ENCODE peak calls at places on chromosomes 6 and 20, in five cellular contexts. One of them, this sample, is unnamed.

GRCh38 chr6:101741474-101742171 is 348.1 kb downstream of the GRIK2 start:
- DNase-seq in heart right ventricle: no peak
- DNase-seq in naive thymus-derived CD4-positive, alpha-beta T cell: no peak
- DNase-seq in psoas muscle: no peak
- DNase-seq in cardiac muscle cell: no peak
- DNase-seq in this sample: no peak

GRCh38 chr6:36246511-36247268 is 23.2 kb upstream of the PNPLA1 start:
- DNase-seq in cardiac muscle cell: no peak
- DNase-seq in heart right ventricle: no peak
- DNase-seq in psoas muscle: no peak
- DNase-seq in naive thymus-derived CD4-positive, alpha-beta T cell: no peak
- DNase-seq in this sample: peak; percentile 16

GRCh38 chr6:111565316-111566221 is 40.1 kb downstream of the TRAF3IP2 start:
- DNase-seq in psoas muscle: no peak
- DNase-seq in naive thymus-derived CD4-positive, alpha-beta T cell: peak; percentile 16
- DNase-seq in cardiac muscle cell: no peak
- DNase-seq in heart right ventricle: no peak
- DNase-seq in this sample: peak; percentile 77

GRCh38 chr20:29349836-29350235 is 1907.6 kb upstream of the DEFB115 start:
- DNase-seq in psoas muscle: no peak
- DNase-seq in heart right ventricle: no peak
- DNase-seq in cardiac muscle cell: no peak
- DNase-seq in naive thymus-derived CD4-positive, alpha-beta T cell: no peak
- DNase-seq in this sample: no peak

GRCh38 chr6:116518621-116519020 is 7.2 kb downstream of the CALHM5 start:
- DNase-seq in heart right ventricle: no peak
- DNase-seq in naive thymus-derived CD4-positive, alpha-beta T cell: no peak
- DNase-seq in cardiac muscle cell: no peak
- DNase-seq in psoas muscle: no peak
- DNase-seq in this sample: no peak

GRCh38 chr20:33172781-33173180 is 4.8 kb downstream of the BPIFA2 start:
- DNase-seq in naive thymus-derived CD4-positive, alpha-beta T cell: no peak
- DNase-seq in cardiac muscle cell: peak; percentile 1
- DNase-seq in heart right ventricle: no peak
- DNase-seq in psoas muscle: no peak
- DNase-seq in this sample: no peak

GRCh38 chr6:169420912-169421543 is 167.4 kb upstream of the THBS2 start:
- DNase-seq in heart right ventricle: no peak
- DNase-seq in naive thymus-derived CD4-positive, alpha-beta T cell: no peak
- DNase-seq in cardiac muscle cell: peak; percentile 52
- DNase-seq in psoas muscle: no peak
- DNase-seq in this sample: peak; percentile 82

GRCh38 chr6:53615633-53616449 is 49.7 kb downstream of the KLHL31 start:
- DNase-seq in heart right ventricle: no peak
- DNase-seq in cardiac muscle cell: peak; percentile 9
- DNase-seq in psoas muscle: no peak
- DNase-seq in naive thymus-derived CD4-positive, alpha-beta T cell: no peak
- DNase-seq in this sample: no peak

GRCh38 chr6:26521485-26522391 is 16.4 kb upstream of the HMGN4 start:
- DNase-seq in heart right ventricle: peak; percentile 81
- DNase-seq in cardiac muscle cell: peak; percentile 90
- DNase-seq in naive thymus-derived CD4-positive, alpha-beta T cell: peak; percentile 63
- DNase-seq in psoas muscle: peak; percentile 93
- DNase-seq in this sample: peak; percentile 89

GRCh38 chr20:52926505-52926904 is 45.7 kb upstream of the TSHZ2 start:
- DNase-seq in psoas muscle: no peak
- DNase-seq in heart right ventricle: no peak
- DNase-seq in cardiac muscle cell: no peak
- DNase-seq in naive thymus-derived CD4-positive, alpha-beta T cell: no peak
- DNase-seq in this sample: no peak

GRCh38 chr6:92723390-92723931 is 695.9 kb downstream of the EPHA7 start:
- DNase-seq in psoas muscle: no peak
- DNase-seq in heart right ventricle: no peak
- DNase-seq in naive thymus-derived CD4-positive, alpha-beta T cell: peak; percentile 14
- DNase-seq in cardiac muscle cell: peak; percentile 4
- DNase-seq in this sample: no peak

GRCh38 chr20:58717278-58718091 is 24.9 kb downstream of the NPEPL1 start:
- DNase-seq in naive thymus-derived CD4-positive, alpha-beta T cell: no peak
- DNase-seq in cardiac muscle cell: no peak
- DNase-seq in heart right ventricle: no peak
- DNase-seq in psoas muscle: peak; percentile 46
- DNase-seq in this sample: peak; percentile 65

GRCh38 chr20:58719971-58720371 is 27.4 kb downstream of the NPEPL1 start:
- DNase-seq in cardiac muscle cell: no peak
- DNase-seq in naive thymus-derived CD4-positive, alpha-beta T cell: no peak
- DNase-seq in psoas muscle: peak; percentile 32
- DNase-seq in heart right ventricle: no peak
- DNase-seq in this sample: peak; percentile 70

GRCh38 chr20:58719258-58719657 is 26.7 kb downstream of the NPEPL1 start:
- DNase-seq in heart right ventricle: no peak
- DNase-seq in psoas muscle: peak; percentile 20
- DNase-seq in naive thymus-derived CD4-positive, alpha-beta T cell: no peak
- DNase-seq in cardiac muscle cell: no peak
- DNase-seq in this sample: peak; percentile 34

GRCh38 chr20:58718121-58718563 is 25.5 kb downstream of the NPEPL1 start:
- DNase-seq in psoas muscle: peak; percentile 37
- DNase-seq in cardiac muscle cell: no peak
- DNase-seq in naive thymus-derived CD4-positive, alpha-beta T cell: no peak
- DNase-seq in heart right ventricle: no peak
- DNase-seq in this sample: peak; percentile 24

GRCh38 chr20:58718729-58719128 is 26.1 kb downstream of the NPEPL1 start:
- DNase-seq in heart right ventricle: no peak
- DNase-seq in naive thymus-derived CD4-positive, alpha-beta T cell: no peak
- DNase-seq in psoas muscle: peak; percentile 38
- DNase-seq in cardiac muscle cell: no peak
- DNase-seq in this sample: peak; percentile 40
- H3K36me3 ChIP-seq in heart right ventricle: no peaks in the 10 kb centered on the region
- H3K36me3 ChIP-seq in naive thymus-derived CD4-positive, alpha-beta T cell: no peaks in the 10 kb centered on the region
- H3K36me3 ChIP-seq in psoas muscle: no peaks in the 10 kb centered on the region
- H3K36me3 ChIP-seq in cardiac muscle cell: no peaks in the 10 kb centered on the region
- H3K36me3 ChIP-seq in this sample: peaks cover 2% of the 10 kb centered on the region

DNA sequence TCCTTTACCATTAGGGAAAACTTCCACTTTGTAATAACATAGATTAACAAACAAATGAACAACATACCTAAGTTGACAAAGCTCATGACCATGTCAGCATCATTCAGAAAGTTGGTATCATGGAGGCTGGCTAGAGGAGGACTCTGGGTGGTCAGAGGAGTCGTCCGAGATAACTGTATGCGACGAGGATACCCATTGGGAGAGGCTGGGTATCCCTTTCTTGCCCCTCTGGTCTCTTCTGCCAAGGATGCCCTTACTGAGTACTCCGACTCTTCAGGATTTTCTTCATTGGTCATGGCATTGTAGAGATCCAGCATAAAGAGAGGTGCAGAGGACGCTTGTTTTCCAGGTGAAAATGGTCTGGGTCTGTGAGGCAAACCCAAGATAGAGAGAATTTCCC is 1.1 kb downstream of the BMP5 start:
- DNase-seq in psoas muscle: no peak
- DNase-seq in heart right ventricle: no peak
- DNase-seq in cardiac muscle cell: no peak
- DNase-seq in naive thymus-derived CD4-positive, alpha-beta T cell: no peak
- DNase-seq in this sample: no peak
- H3K4me3 ChIP-seq in psoas muscle: peak overlapping the region; percentile 35
- H3K4me3 ChIP-seq in heart right ventricle: peak overlapping the region; percentile 25
- H3K4me3 ChIP-seq in cardiac muscle cell: peak overlapping the region; percentile 87
- H3K4me3 ChIP-seq in naive thymus-derived CD4-positive, alpha-beta T cell: no peak overlapping the region
- H3K4me3 ChIP-seq in this sample: no peak overlapping the region

GRCh38 chr6:135299256-135299655 is 118.1 kb downstream of the MYB start:
- DNase-seq in cardiac muscle cell: peak; percentile 80
- DNase-seq in psoas muscle: no peak
- DNase-seq in heart right ventricle: no peak
- DNase-seq in naive thymus-derived CD4-positive, alpha-beta T cell: no peak
- DNase-seq in this sample: no peak
- H3K36me3 ChIP-seq in cardiac muscle cell: no peaks in the 10 kb centered on the region
- H3K36me3 ChIP-seq in psoas muscle: no peaks in the 10 kb centered on the region
- H3K36me3 ChIP-seq in heart right ventricle: no peaks in the 10 kb centered on the region
- H3K36me3 ChIP-seq in naive thymus-derived CD4-positive, alpha-beta T cell: no peaks in the 10 kb centered on the region
- H3K36me3 ChIP-seq in this sample: no peaks in the 10 kb centered on the region

GRCh38 chr6:31792741-31793140 is 2.8 kb downstream of the VARS1 start:
- DNase-seq in psoas muscle: no peak
- DNase-seq in cardiac muscle cell: peak; percentile 18
- DNase-seq in naive thymus-derived CD4-positive, alpha-beta T cell: no peak
- DNase-seq in heart right ventricle: no peak
- DNase-seq in this sample: no peak
- H3K4me3 ChIP-seq in psoas muscle: no peak overlapping the region
- H3K4me3 ChIP-seq in cardiac muscle cell: no peak overlapping the region
- H3K4me3 ChIP-seq in naive thymus-derived CD4-positive, alpha-beta T cell: no peak overlapping the region
- H3K4me3 ChIP-seq in heart right ventricle: no peak overlapping the region
- H3K4me3 ChIP-seq in this sample: no peak overlapping the region

DNA sequence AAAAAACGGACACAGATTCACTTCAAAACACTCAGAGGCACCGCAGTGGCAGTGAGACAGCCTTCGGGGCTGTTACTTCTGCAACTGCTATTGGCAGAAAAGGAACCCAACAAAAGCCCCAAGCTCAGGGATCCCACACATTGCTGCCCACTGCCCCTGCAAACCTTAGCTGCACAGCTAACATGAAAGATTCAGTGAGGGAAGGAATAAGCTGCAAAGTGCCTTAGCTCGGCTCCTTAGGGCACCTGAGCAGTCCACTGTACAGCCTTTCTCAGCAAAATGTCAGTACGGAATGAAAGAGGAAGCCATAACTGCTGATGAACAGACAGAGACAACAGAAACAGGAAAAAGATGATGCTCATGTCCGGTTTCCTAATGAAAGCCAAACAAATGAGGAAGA is 179.8 kb upstream of the SHLD1 start:
- DNase-seq in naive thymus-derived CD4-positive, alpha-beta T cell: peak; percentile 34
- DNase-seq in heart right ventricle: no peak
- DNase-seq in psoas muscle: no peak
- DNase-seq in cardiac muscle cell: no peak
- DNase-seq in this sample: no peak
- H3K36me3 ChIP-seq in naive thymus-derived CD4-positive, alpha-beta T cell: peaks cover 19% of the 10 kb centered on the region
- H3K36me3 ChIP-seq in heart right ventricle: no peaks in the 10 kb centered on the region
- H3K36me3 ChIP-seq in psoas muscle: peaks cover 5% of the 10 kb centered on the region
- H3K36me3 ChIP-seq in cardiac muscle cell: peaks cover 34% of the 10 kb centered on the region
- H3K36me3 ChIP-seq in this sample: no peaks in the 10 kb centered on the region

GRCh38 chr20:31661625-31662371 is 24.1 kb downstream of the COX4I2 start:
- DNase-seq in naive thymus-derived CD4-positive, alpha-beta T cell: peak; percentile 81
- DNase-seq in heart right ventricle: peak; percentile 83
- DNase-seq in psoas muscle: peak; percentile 90
- DNase-seq in cardiac muscle cell: peak; percentile 85
- DNase-seq in this sample: peak; percentile 99
- H3K4me3 ChIP-seq in naive thymus-derived CD4-positive, alpha-beta T cell: peak overlapping the region; percentile 54
- H3K4me3 ChIP-seq in heart right ventricle: peak overlapping the region; percentile 30
- H3K4me3 ChIP-seq in psoas muscle: peak overlapping the region; percentile 49
- H3K4me3 ChIP-seq in cardiac muscle cell: peak overlapping the region; percentile 21
- H3K4me3 ChIP-seq in this sample: peak overlapping the region; percentile 48

GRCh38 chr6:159095561-159096095 is 50.8 kb upstream of the TAGAP start:
- DNase-seq in heart right ventricle: no peak
- DNase-seq in psoas muscle: no peak
- DNase-seq in naive thymus-derived CD4-positive, alpha-beta T cell: no peak
- DNase-seq in cardiac muscle cell: no peak
- DNase-seq in this sample: peak; percentile 46
- H3K36me3 ChIP-seq in heart right ventricle: no peaks in the 10 kb centered on the region
- H3K36me3 ChIP-seq in psoas muscle: no peaks in the 10 kb centered on the region
- H3K36me3 ChIP-seq in naive thymus-derived CD4-positive, alpha-beta T cell: no peaks in the 10 kb centered on the region
- H3K36me3 ChIP-seq in cardiac muscle cell: no peaks in the 10 kb centered on the region
- H3K36me3 ChIP-seq in this sample: no peaks in the 10 kb centered on the region

DNA sequence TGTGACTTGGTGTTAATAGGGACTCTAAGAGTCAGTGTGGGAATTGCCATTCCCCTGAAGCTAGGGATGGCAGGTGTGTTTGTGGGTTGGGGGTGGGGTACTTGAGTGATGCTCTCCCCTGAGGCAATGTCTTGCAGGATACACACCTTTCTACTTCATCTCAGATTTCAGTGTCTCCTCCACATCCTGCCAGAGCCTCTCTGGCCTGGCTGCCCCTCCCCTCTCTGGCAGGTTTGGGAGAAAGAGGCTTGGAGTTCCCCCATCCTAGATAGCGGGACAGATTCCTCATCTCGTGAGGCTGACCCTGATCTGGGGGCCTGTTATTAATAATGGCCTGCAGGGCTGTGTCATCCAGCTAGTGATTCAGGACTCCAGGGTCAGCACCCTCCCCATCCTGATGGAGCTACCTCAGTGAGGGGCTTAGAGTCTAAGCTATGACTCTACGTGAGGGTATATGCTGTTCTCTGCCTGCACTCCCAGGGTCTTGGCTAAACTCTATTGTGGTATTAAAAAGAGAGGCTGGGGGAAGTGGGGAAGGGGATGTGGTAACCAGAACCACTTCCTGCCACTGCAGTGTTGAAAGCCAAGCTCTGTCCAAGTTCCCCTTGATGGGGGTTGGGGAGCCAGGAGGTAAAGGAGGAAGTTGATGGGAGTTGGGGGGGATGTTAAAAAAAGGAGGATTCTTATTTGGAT is 3.7 kb upstream of the MMP9 start:
- DNase-seq in psoas muscle: no peak
- DNase-seq in naive thymus-derived CD4-positive, alpha-beta T cell: peak; percentile 50
- DNase-seq in heart right ventricle: peak; percentile 48
- DNase-seq in cardiac muscle cell: peak; percentile 13
- DNase-seq in this sample: no peak
- H3K4me3 ChIP-seq in psoas muscle: no peak overlapping the region
- H3K4me3 ChIP-seq in naive thymus-derived CD4-positive, alpha-beta T cell: peak overlapping the region; percentile 51
- H3K4me3 ChIP-seq in heart right ventricle: no peak overlapping the region
- H3K4me3 ChIP-seq in cardiac muscle cell: no peak overlapping the region
- H3K4me3 ChIP-seq in this sample: no peak overlapping the region

This sample was measured in H7.